ENCODE peak calls at places on chromosomes 6 and 20, in nine cellular contexts. One of them, this sample, is unnamed.

GRCh38 chr20:49186535-49187329 is 1.4 kb downstream of the STAU1 start:
- DNase-seq in neural progenitor cell: peak
- DNase-seq in SK-N-SH: peak
- DNase-seq in NB4: peak
- DNase-seq in fibroblast of lung: peak
- DNase-seq in Panc1: peak
- DNase-seq in AG09319: no peak
- DNase-seq in B cell: peak
- DNase-seq in osteocyte: peak
- DNase-seq in this sample: peak

GRCh38 chr6:44224154-44224977 is 971 bp downstream of the SLC29A1 start:
- DNase-seq in fibroblast of lung: no peak
- DNase-seq in B cell: no peak
- DNase-seq in Panc1: no peak
- DNase-seq in NB4: peak
- DNase-seq in SK-N-SH: peak
- DNase-seq in neural progenitor cell: no peak
- DNase-seq in osteocyte: no peak
- DNase-seq in AG09319: no peak
- DNase-seq in this sample: no peak

GRCh38 chr6:163232015-163232523 is 182.4 kb upstream of the QKI start:
- DNase-seq in Panc1: no peak
- DNase-seq in AG09319: no peak
- DNase-seq in NB4: no peak
- DNase-seq in osteocyte: no peak
- DNase-seq in B cell: no peak
- DNase-seq in fibroblast of lung: no peak
- DNase-seq in SK-N-SH: no peak
- DNase-seq in neural progenitor cell: no peak
- DNase-seq in this sample: no peak

GRCh38 chr6:100460650-100461204 is 4.0 kb downstream of the SIM1 start:
- DNase-seq in SK-N-SH: no peak
- DNase-seq in B cell: no peak
- DNase-seq in fibroblast of lung: no peak
- DNase-seq in Panc1: no peak
- DNase-seq in osteocyte: no peak
- DNase-seq in AG09319: no peak
- DNase-seq in neural progenitor cell: peak
- DNase-seq in NB4: peak
- DNase-seq in this sample: no peak

GRCh38 chr6:39678914-39679313 is 46.3 kb downstream of the KIF6 start:
- DNase-seq in neural progenitor cell: no peak
- DNase-seq in fibroblast of lung: no peak
- DNase-seq in AG09319: no peak
- DNase-seq in osteocyte: no peak
- DNase-seq in B cell: no peak
- DNase-seq in NB4: no peak
- DNase-seq in Panc1: no peak
- DNase-seq in SK-N-SH: peak
- DNase-seq in this sample: no peak

GRCh38 chr6:136333824-136334464 is 44.3 kb upstream of the BCLAF1 start:
- DNase-seq in B cell: no peak
- DNase-seq in NB4: peak
- DNase-seq in neural progenitor cell: no peak
- DNase-seq in fibroblast of lung: no peak
- DNase-seq in SK-N-SH: no peak
- DNase-seq in osteocyte: no peak
- DNase-seq in Panc1: no peak
- DNase-seq in AG09319: no peak
- DNase-seq in this sample: no peak

GRCh38 chr6:106421491-106421890 is 61.0 kb downstream of the CRYBG1 start:
- DNase-seq in NB4: no peak
- DNase-seq in SK-N-SH: no peak
- DNase-seq in neural progenitor cell: no peak
- DNase-seq in AG09319: no peak
- DNase-seq in Panc1: no peak
- DNase-seq in B cell: no peak
- DNase-seq in fibroblast of lung: no peak
- DNase-seq in osteocyte: no peak
- DNase-seq in this sample: peak

GRCh38 chr20:32976746-32977145 is 27.5 kb downstream of the SUN5 start:
- DNase-seq in SK-N-SH: no peak
- DNase-seq in Panc1: no peak
- DNase-seq in neural progenitor cell: no peak
- DNase-seq in NB4: no peak
- DNase-seq in B cell: peak
- DNase-seq in AG09319: no peak
- DNase-seq in fibroblast of lung: no peak
- DNase-seq in osteocyte: no peak
- DNase-seq in this sample: no peak

GRCh38 chr20:1860446-1860845 is 34.8 kb upstream of the SIRPA start:
- DNase-seq in NB4: no peak
- DNase-seq in Panc1: no peak
- DNase-seq in osteocyte: no peak
- DNase-seq in B cell: no peak
- DNase-seq in AG09319: no peak
- DNase-seq in SK-N-SH: no peak
- DNase-seq in neural progenitor cell: peak
- DNase-seq in fibroblast of lung: peak
- DNase-seq in this sample: peak

GRCh38 chr6:49826743-49827406 is 39.5 kb downstream of the CRISP1 start:
- DNase-seq in AG09319: no peak
- DNase-seq in Panc1: no peak
- DNase-seq in NB4: no peak
- DNase-seq in osteocyte: no peak
- DNase-seq in neural progenitor cell: no peak
- DNase-seq in fibroblast of lung: peak
- DNase-seq in B cell: no peak
- DNase-seq in SK-N-SH: no peak
- DNase-seq in this sample: no peak

GRCh38 chr20:43954704-43955243 is 40.1 kb downstream of the TOX2 start:
- DNase-seq in neural progenitor cell: no peak
- DNase-seq in B cell: no peak
- DNase-seq in osteocyte: no peak
- DNase-seq in fibroblast of lung: peak
- DNase-seq in SK-N-SH: no peak
- DNase-seq in Panc1: no peak
- DNase-seq in NB4: no peak
- DNase-seq in AG09319: no peak
- DNase-seq in this sample: no peak

GRCh38 chr6:105485456-105485855 is 82.6 kb upstream of the PREP start:
- DNase-seq in osteocyte: no peak
- DNase-seq in AG09319: no peak
- DNase-seq in Panc1: no peak
- DNase-seq in fibroblast of lung: no peak
- DNase-seq in NB4: no peak
- DNase-seq in B cell: no peak
- DNase-seq in neural progenitor cell: peak
- DNase-seq in SK-N-SH: no peak
- DNase-seq in this sample: no peak

GRCh38 chr6:27472182-27472616 is 706 bp downstream of the ZNF184 start:
- DNase-seq in SK-N-SH: peak
- DNase-seq in B cell: peak
- DNase-seq in neural progenitor cell: peak
- DNase-seq in osteocyte: no peak
- DNase-seq in AG09319: no peak
- DNase-seq in fibroblast of lung: peak
- DNase-seq in NB4: peak
- DNase-seq in Panc1: peak
- DNase-seq in this sample: peak

GRCh38 chr6:7377961-7378360 is 11.6 kb downstream of the CAGE1 start:
- DNase-seq in SK-N-SH: no peak
- DNase-seq in NB4: no peak
- DNase-seq in Panc1: no peak
- DNase-seq in osteocyte: no peak
- DNase-seq in neural progenitor cell: no peak
- DNase-seq in B cell: no peak
- DNase-seq in fibroblast of lung: no peak
- DNase-seq in AG09319: no peak
- DNase-seq in this sample: no peak

GRCh38 chr20:41177636-41178035 is 40.3 kb downstream of the PLCG1 start:
- DNase-seq in fibroblast of lung: peak
- DNase-seq in AG09319: peak
- DNase-seq in SK-N-SH: no peak
- DNase-seq in NB4: no peak
- DNase-seq in osteocyte: peak
- DNase-seq in B cell: peak
- DNase-seq in Panc1: no peak
- DNase-seq in neural progenitor cell: no peak
- DNase-seq in this sample: peak

GRCh38 chr6:155341130-155341828 is 27.0 kb upstream of the TFB1M start:
- DNase-seq in NB4: peak
- DNase-seq in SK-N-SH: no peak
- DNase-seq in B cell: no peak
- DNase-seq in Panc1: no peak
- DNase-seq in fibroblast of lung: peak
- DNase-seq in neural progenitor cell: no peak
- DNase-seq in osteocyte: no peak
- DNase-seq in AG09319: no peak
- DNase-seq in this sample: peak

GRCh38 chr6:31495580-31495979 is 2.4 kb upstream of the MICB start:
- DNase-seq in Panc1: no peak
- DNase-seq in neural progenitor cell: no peak
- DNase-seq in fibroblast of lung: peak
- DNase-seq in osteocyte: no peak
- DNase-seq in AG09319: no peak
- DNase-seq in SK-N-SH: no peak
- DNase-seq in NB4: peak
- DNase-seq in B cell: no peak
- DNase-seq in this sample: peak

GRCh38 chr6:134240664-134241431 is 77.1 kb downstream of the SGK1 start:
- DNase-seq in fibroblast of lung: no peak
- DNase-seq in SK-N-SH: no peak
- DNase-seq in AG09319: no peak
- DNase-seq in osteocyte: no peak
- DNase-seq in Panc1: no peak
- DNase-seq in B cell: peak
- DNase-seq in neural progenitor cell: no peak
- DNase-seq in NB4: peak
- DNase-seq in this sample: no peak

GRCh38 chr6:139290787-139291294 is 957 bp downstream of the TXLNB start:
- DNase-seq in osteocyte: no peak
- DNase-seq in Panc1: no peak
- DNase-seq in SK-N-SH: no peak
- DNase-seq in NB4: peak
- DNase-seq in neural progenitor cell: no peak
- DNase-seq in B cell: peak
- DNase-seq in fibroblast of lung: peak
- DNase-seq in AG09319: no peak
- DNase-seq in this sample: peak

GRCh38 chr6:52312461-52312860 is 27.9 kb upstream of the MCM3 start:
- DNase-seq in SK-N-SH: no peak
- DNase-seq in AG09319: no peak
- DNase-seq in NB4: no peak
- DNase-seq in fibroblast of lung: no peak
- DNase-seq in osteocyte: no peak
- DNase-seq in neural progenitor cell: no peak
- DNase-seq in Panc1: no peak
- DNase-seq in B cell: no peak
- DNase-seq in this sample: no peak

GRCh38 chr20:16283978-16284377 is 289.3 kb downstream of the KIF16B start:
- DNase-seq in SK-N-SH: no peak
- DNase-seq in fibroblast of lung: no peak
- DNase-seq in Panc1: no peak
- DNase-seq in B cell: no peak
- DNase-seq in neural progenitor cell: no peak
- DNase-seq in osteocyte: no peak
- DNase-seq in NB4: no peak
- DNase-seq in AG09319: no peak
- DNase-seq in this sample: no peak

GRCh38 chr6:11618533-11618932 is 81.0 kb downstream of the TMEM170B start:
- DNase-seq in neural progenitor cell: no peak
- DNase-seq in B cell: no peak
- DNase-seq in fibroblast of lung: no peak
- DNase-seq in AG09319: no peak
- DNase-seq in Panc1: no peak
- DNase-seq in NB4: peak
- DNase-seq in osteocyte: no peak
- DNase-seq in SK-N-SH: no peak
- DNase-seq in this sample: peak
- TF ChIP-seq CTCF in neural progenitor cell: peak
- TF ChIP-seq CTCF in B cell: no peak
- TF ChIP-seq CTCF in fibroblast of lung: peak
- TF ChIP-seq CTCF in AG09319: peak
- TF ChIP-seq CTCF in Panc1: peak
- TF ChIP-seq CTCF in NB4: peak
- TF ChIP-seq CTCF in osteocyte: peak
- TF ChIP-seq CTCF in SK-N-SH: peak
- TF ChIP-seq CTCF in this sample: peak

GRCh38 chr6:25788305-25788922 is 33.9 kb downstream of the SLC17A4 start:
- DNase-seq in osteocyte: no peak
- DNase-seq in fibroblast of lung: peak
- DNase-seq in NB4: peak
- DNase-seq in neural progenitor cell: peak
- DNase-seq in SK-N-SH: peak
- DNase-seq in Panc1: peak
- DNase-seq in B cell: no peak
- DNase-seq in AG09319: peak
- DNase-seq in this sample: peak
- TF ChIP-seq CTCF in osteocyte: peak
- TF ChIP-seq CTCF in fibroblast of lung: peak
- TF ChIP-seq CTCF in NB4: peak
- TF ChIP-seq CTCF in neural progenitor cell: peak
- TF ChIP-seq CTCF in SK-N-SH: peak
- TF ChIP-seq CTCF in Panc1: peak
- TF ChIP-seq CTCF in B cell: peak
- TF ChIP-seq CTCF in AG09319: peak
- TF ChIP-seq CTCF in this sample: peak

GRCh38 chr6:5729813-5730212 is 276.9 kb downstream of the NRN1 start:
- DNase-seq in B cell: no peak
- DNase-seq in osteocyte: no peak
- DNase-seq in SK-N-SH: no peak
- DNase-seq in neural progenitor cell: peak
- DNase-seq in AG09319: no peak
- DNase-seq in NB4: peak
- DNase-seq in fibroblast of lung: no peak
- DNase-seq in Panc1: no peak
- DNase-seq in this sample: no peak
- TF ChIP-seq CTCF in B cell: no peak
- TF ChIP-seq CTCF in osteocyte: no peak
- TF ChIP-seq CTCF in SK-N-SH: peak
- TF ChIP-seq CTCF in neural progenitor cell: peak
- TF ChIP-seq CTCF in AG09319: no peak
- TF ChIP-seq CTCF in NB4: no peak
- TF ChIP-seq CTCF in fibroblast of lung: no peak
- TF ChIP-seq CTCF in Panc1: no peak
- TF ChIP-seq CTCF in this sample: no peak

DNA sequence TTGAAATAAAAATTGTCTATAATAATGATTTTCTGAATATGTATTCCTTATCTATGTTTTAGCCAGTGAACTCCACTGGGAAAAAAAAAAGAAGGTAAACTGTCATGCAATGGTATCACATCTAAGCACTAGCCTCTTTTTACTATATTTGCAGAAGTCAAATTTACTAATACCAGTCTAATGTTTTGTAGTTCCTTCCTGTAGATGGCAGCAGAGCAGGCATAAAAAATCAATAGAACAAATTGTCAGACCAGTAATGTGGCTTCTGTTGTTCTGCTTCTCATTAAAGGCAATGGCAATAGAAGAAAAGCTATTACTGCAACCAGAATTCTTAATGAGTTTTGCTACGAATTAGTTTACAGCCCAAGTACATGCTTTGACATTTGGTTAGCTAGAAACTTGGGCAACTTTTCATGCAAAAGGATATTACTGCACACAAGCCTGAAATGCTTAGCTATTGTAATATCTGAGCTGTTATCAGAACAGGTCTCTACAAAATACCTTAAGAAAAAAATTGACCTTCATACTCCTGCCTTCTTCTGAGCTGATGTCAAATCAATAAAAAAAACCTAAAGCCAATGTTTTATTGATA is 476.9 kb downstream of the KHDRBS2 start:
- DNase-seq in NB4: peak
- DNase-seq in neural progenitor cell: peak
- DNase-seq in AG09319: no peak
- DNase-seq in SK-N-SH: peak
- DNase-seq in B cell: no peak
- DNase-seq in fibroblast of lung: peak
- DNase-seq in Panc1: peak
- DNase-seq in osteocyte: no peak
- DNase-seq in this sample: peak
- TF ChIP-seq CTCF in NB4: peak
- TF ChIP-seq CTCF in neural progenitor cell: peak
- TF ChIP-seq CTCF in AG09319: peak
- TF ChIP-seq CTCF in SK-N-SH: peak
- TF ChIP-seq CTCF in B cell: peak
- TF ChIP-seq CTCF in fibroblast of lung: peak
- TF ChIP-seq CTCF in Panc1: peak
- TF ChIP-seq CTCF in osteocyte: peak
- TF ChIP-seq CTCF in this sample: peak

This sample was measured in choroid plexus epithelial cell.